ENCODE peak calls at places on chromosomes 12 and 14, in seven cellular contexts. One of them, this sample, is unnamed.

GRCh38 chr14:30519961-30520360 is 39.0 kb upstream of the G2E3 start:
- DNase-seq in B cell: no peak
- DNase-seq in choroid plexus epithelial cell: no peak
- DNase-seq in astrocyte: no peak
- DNase-seq in fibroblast of lung: no peak
- DNase-seq in GM12864: no peak
- DNase-seq in GM12865: no peak
- DNase-seq in this sample: no peak

GRCh38 chr12:79521576-79521975 is 169.2 kb downstream of the PAWR start:
- DNase-seq in astrocyte: peak
- DNase-seq in B cell: no peak
- DNase-seq in GM12864: no peak
- DNase-seq in GM12865: no peak
- DNase-seq in fibroblast of lung: no peak
- DNase-seq in choroid plexus epithelial cell: no peak
- DNase-seq in this sample: no peak

GRCh38 chr12:92928431-92928961 is 599 bp downstream of the EEA1 start:
- DNase-seq in choroid plexus epithelial cell: peak
- DNase-seq in astrocyte: no peak
- DNase-seq in B cell: peak
- DNase-seq in GM12865: peak
- DNase-seq in GM12864: no peak
- DNase-seq in fibroblast of lung: peak
- DNase-seq in this sample: peak

GRCh38 chr12:90515199-90516175 is 439.5 kb downstream of the CCER1 start:
- DNase-seq in B cell: no peak
- DNase-seq in choroid plexus epithelial cell: peak
- DNase-seq in GM12865: peak
- DNase-seq in GM12864: peak
- DNase-seq in fibroblast of lung: peak
- DNase-seq in astrocyte: peak
- DNase-seq in this sample: no peak

GRCh38 chr12:76042147-76042546 is 10.6 kb upstream of the PHLDA1 start:
- DNase-seq in fibroblast of lung: peak
- DNase-seq in B cell: no peak
- DNase-seq in GM12864: no peak
- DNase-seq in GM12865: no peak
- DNase-seq in astrocyte: no peak
- DNase-seq in choroid plexus epithelial cell: peak
- DNase-seq in this sample: no peak

GRCh38 chr12:109653896-109654295 is 59.7 kb upstream of the FAM222A start:
- DNase-seq in fibroblast of lung: no peak
- DNase-seq in GM12865: no peak
- DNase-seq in choroid plexus epithelial cell: no peak
- DNase-seq in GM12864: no peak
- DNase-seq in astrocyte: no peak
- DNase-seq in B cell: no peak
- DNase-seq in this sample: no peak

GRCh38 chr12:110304061-110304551 is 23.1 kb downstream of the ATP2A2 start:
- DNase-seq in choroid plexus epithelial cell: peak
- DNase-seq in fibroblast of lung: peak
- DNase-seq in astrocyte: peak
- DNase-seq in B cell: no peak
- DNase-seq in GM12864: no peak
- DNase-seq in GM12865: no peak
- DNase-seq in this sample: no peak

GRCh38 chr12:113088971-113089756 is 32.6 kb downstream of the DTX1 start:
- DNase-seq in B cell: no peak
- DNase-seq in astrocyte: no peak
- DNase-seq in choroid plexus epithelial cell: no peak
- DNase-seq in fibroblast of lung: no peak
- DNase-seq in GM12865: peak
- DNase-seq in GM12864: no peak
- DNase-seq in this sample: no peak

GRCh38 chr12:131007031-131007793 is 53.5 kb downstream of the ADGRD1 start:
- DNase-seq in B cell: no peak
- DNase-seq in GM12865: no peak
- DNase-seq in choroid plexus epithelial cell: no peak
- DNase-seq in GM12864: no peak
- DNase-seq in fibroblast of lung: no peak
- DNase-seq in astrocyte: no peak
- DNase-seq in this sample: no peak

GRCh38 chr14:65251213-65251612 is 148.9 kb upstream of the MAX start:
- DNase-seq in GM12864: no peak
- DNase-seq in astrocyte: peak
- DNase-seq in GM12865: no peak
- DNase-seq in B cell: no peak
- DNase-seq in fibroblast of lung: peak
- DNase-seq in choroid plexus epithelial cell: peak
- DNase-seq in this sample: no peak

GRCh38 chr12:45561488-45561887 is 168.0 kb upstream of the ARID2 start:
- DNase-seq in GM12864: no peak
- DNase-seq in B cell: no peak
- DNase-seq in fibroblast of lung: no peak
- DNase-seq in choroid plexus epithelial cell: no peak
- DNase-seq in astrocyte: no peak
- DNase-seq in GM12865: no peak
- DNase-seq in this sample: no peak

GRCh38 chr12:57479376-57480115 is at the start of gene ARHGAP9:
- DNase-seq in GM12864: no peak
- DNase-seq in GM12865: peak
- DNase-seq in astrocyte: no peak
- DNase-seq in choroid plexus epithelial cell: peak
- DNase-seq in fibroblast of lung: no peak
- DNase-seq in B cell: peak
- DNase-seq in this sample: no peak

GRCh38 chr12:13962699-13963098 is 18.7 kb downstream of the GRIN2B start:
- DNase-seq in GM12864: no peak
- DNase-seq in B cell: no peak
- DNase-seq in fibroblast of lung: no peak
- DNase-seq in astrocyte: no peak
- DNase-seq in GM12865: peak
- DNase-seq in choroid plexus epithelial cell: no peak
- DNase-seq in this sample: no peak

GRCh38 chr14:69464829-69465228 is 19.7 kb upstream of the PLEKHD1 start:
- DNase-seq in GM12864: no peak
- DNase-seq in B cell: no peak
- DNase-seq in fibroblast of lung: peak
- DNase-seq in astrocyte: peak
- DNase-seq in GM12865: no peak
- DNase-seq in choroid plexus epithelial cell: peak
- DNase-seq in this sample: no peak

GRCh38 chr12:65891219-65891618 is 66.9 kb downstream of the HMGA2 start:
- DNase-seq in astrocyte: peak
- DNase-seq in GM12865: no peak
- DNase-seq in choroid plexus epithelial cell: no peak
- DNase-seq in fibroblast of lung: peak
- DNase-seq in GM12864: no peak
- DNase-seq in B cell: no peak
- DNase-seq in this sample: no peak

GRCh38 chr12:76719171-76719631 is 44.7 kb upstream of the ZDHHC17 start:
- DNase-seq in choroid plexus epithelial cell: peak
- DNase-seq in astrocyte: peak
- DNase-seq in GM12865: no peak
- DNase-seq in B cell: no peak
- DNase-seq in fibroblast of lung: peak
- DNase-seq in GM12864: no peak
- DNase-seq in this sample: no peak

GRCh38 chr14:73188501-73188903 is 48.8 kb upstream of the PAPLN start:
- DNase-seq in B cell: no peak
- DNase-seq in GM12865: no peak
- DNase-seq in GM12864: no peak
- DNase-seq in choroid plexus epithelial cell: peak
- DNase-seq in fibroblast of lung: peak
- DNase-seq in astrocyte: peak
- DNase-seq in this sample: no peak

DNA sequence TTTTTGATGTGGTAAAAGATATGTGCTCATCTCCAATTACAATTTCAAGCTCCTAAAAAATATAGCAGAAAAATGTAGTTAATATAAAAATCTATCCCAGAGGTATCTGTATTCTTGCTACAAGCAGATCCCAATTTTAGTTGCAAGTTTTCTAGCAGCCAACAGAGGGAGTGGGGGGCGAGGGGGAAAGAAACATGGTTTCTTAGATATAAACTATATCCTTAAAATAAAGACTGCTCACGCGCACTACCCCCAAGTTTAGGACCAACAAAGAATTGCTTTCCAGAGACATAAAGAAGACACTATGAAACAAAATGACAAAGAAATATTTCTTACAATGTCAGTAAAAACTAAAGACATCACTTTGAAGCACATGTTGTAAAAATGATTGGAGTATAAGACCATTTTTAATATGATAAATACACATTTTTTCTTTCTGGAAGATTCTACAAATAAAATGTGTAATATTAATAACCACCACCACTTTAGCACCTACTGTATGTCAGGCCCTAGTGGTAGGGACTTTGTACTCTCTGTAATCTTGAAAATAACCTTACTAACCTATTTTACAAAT is 5.4 kb downstream of the MAGOHB start:
- DNase-seq in fibroblast of lung: peak
- DNase-seq in choroid plexus epithelial cell: peak
- DNase-seq in B cell: peak
- DNase-seq in GM12864: no peak
- DNase-seq in GM12865: no peak
- DNase-seq in astrocyte: no peak
- DNase-seq in this sample: no peak
- TF ChIP-seq CTCF in fibroblast of lung: peak
- TF ChIP-seq CTCF in choroid plexus epithelial cell: peak
- TF ChIP-seq CTCF in B cell: peak
- TF ChIP-seq CTCF in GM12864: no peak
- TF ChIP-seq CTCF in GM12865: no peak
- TF ChIP-seq CTCF in astrocyte: peak
- TF ChIP-seq CTCF in this sample: peak

DNA sequence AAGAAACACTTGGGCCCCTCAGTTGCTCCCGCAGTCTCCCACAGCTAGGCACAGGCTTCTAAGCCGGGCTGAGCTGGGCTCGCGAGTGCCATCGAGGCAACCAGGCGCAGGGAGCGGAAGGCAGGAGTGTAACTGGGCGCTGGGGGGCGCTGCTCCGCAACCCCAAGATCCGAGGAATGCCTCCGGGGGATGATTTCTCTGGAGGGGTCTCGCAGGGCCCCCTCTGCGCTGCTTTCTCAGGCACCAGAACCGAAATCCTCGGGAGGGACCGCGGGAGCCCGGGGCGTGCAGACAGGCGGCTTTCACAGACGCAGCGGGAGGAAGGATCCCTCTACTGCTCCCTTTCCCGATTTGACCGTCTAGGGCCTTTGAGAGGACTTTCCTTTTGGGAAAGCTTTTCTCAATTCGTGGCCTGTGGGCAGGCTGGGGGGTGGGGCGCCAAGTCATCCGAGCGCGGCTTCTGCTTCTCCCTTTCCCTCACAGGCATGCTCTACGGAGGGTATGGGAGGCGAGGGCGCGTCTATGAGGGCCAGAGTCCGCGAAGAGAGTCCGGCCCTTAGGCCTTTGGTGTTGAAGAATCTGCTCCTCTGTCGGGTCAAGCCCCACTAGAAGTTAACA is 4.3 kb upstream of the NKX2-1 start:
- DNase-seq in GM12865: no peak
- DNase-seq in B cell: no peak
- DNase-seq in fibroblast of lung: no peak
- DNase-seq in GM12864: no peak
- DNase-seq in choroid plexus epithelial cell: no peak
- DNase-seq in astrocyte: no peak
- DNase-seq in this sample: peak
- TF ChIP-seq CTCF in GM12865: no peak
- TF ChIP-seq CTCF in B cell: no peak
- TF ChIP-seq CTCF in fibroblast of lung: no peak
- TF ChIP-seq CTCF in GM12864: no peak
- TF ChIP-seq CTCF in choroid plexus epithelial cell: no peak
- TF ChIP-seq CTCF in astrocyte: no peak
- TF ChIP-seq CTCF in this sample: no peak

DNA sequence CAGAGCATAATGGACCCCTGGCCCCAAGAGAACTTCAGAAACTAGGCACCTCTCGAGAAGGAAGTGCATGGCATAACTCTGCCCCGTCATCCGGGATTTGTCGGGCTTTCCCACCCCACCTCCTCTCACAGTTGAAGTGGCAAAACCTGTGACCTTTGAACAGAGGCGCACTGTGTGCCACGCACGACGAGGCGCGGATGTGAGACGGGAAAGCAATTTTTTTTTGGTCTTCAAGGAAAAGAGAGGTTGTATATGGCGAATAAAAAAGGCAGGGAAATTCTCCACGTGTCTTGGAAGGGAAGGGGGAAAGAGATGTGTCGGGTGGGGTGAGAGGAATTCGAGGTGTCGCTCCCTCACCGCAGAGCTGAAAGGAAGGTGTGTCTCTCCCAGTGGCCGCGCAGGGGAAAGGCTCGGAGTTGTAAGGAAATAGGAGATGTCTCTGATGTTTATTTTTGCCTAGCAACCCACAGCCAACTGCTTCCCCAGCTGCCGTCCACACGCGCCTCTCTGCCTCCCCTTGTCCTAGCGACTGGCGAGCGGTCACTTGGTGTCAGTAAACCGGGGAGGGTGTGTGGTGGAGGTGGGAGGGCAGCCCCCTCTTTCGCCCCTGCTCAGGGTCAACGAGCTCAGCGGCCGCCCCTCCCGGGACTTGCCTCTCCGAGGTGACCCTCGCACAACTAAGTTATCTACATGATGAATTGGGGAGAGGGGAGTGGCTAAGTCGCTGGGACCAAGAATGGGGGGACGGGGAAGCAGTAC is 819 bp upstream of the DYRK2 start:
- DNase-seq in B cell: peak
- DNase-seq in fibroblast of lung: peak
- DNase-seq in GM12864: no peak
- DNase-seq in GM12865: peak
- DNase-seq in astrocyte: peak
- DNase-seq in choroid plexus epithelial cell: peak
- DNase-seq in this sample: peak
- TF ChIP-seq CTCF in B cell: no peak
- TF ChIP-seq CTCF in fibroblast of lung: peak
- TF ChIP-seq CTCF in GM12864: peak
- TF ChIP-seq CTCF in GM12865: no peak
- TF ChIP-seq CTCF in astrocyte: peak
- TF ChIP-seq CTCF in choroid plexus epithelial cell: peak
- TF ChIP-seq CTCF in this sample: peak

DNA sequence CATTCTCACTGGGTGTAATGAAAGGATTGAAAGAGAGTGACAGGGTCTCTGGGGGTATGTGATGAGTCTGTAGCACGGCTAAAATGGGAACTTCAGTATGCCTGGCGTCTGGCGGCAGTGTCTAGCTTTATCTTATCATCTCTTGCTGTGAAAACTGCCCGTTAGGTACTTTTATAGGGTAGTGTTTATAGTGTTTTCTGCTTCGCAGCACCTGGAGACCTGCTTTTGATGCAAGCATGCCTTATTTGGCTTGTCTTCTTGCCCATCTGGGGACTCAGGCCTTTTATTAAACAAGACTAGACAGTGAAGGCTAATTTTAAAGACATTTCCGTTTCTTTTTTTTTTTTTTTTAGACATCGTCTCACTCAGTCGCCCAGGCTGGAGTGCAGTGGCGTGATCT is 36.3 kb upstream of the ALDH2 start:
- DNase-seq in GM12864: no peak
- DNase-seq in astrocyte: no peak
- DNase-seq in B cell: no peak
- DNase-seq in fibroblast of lung: no peak
- DNase-seq in choroid plexus epithelial cell: no peak
- DNase-seq in GM12865: no peak
- DNase-seq in this sample: no peak
- TF ChIP-seq CTCF in GM12864: no peak
- TF ChIP-seq CTCF in astrocyte: no peak
- TF ChIP-seq CTCF in B cell: no peak
- TF ChIP-seq CTCF in fibroblast of lung: no peak
- TF ChIP-seq CTCF in choroid plexus epithelial cell: no peak
- TF ChIP-seq CTCF in GM12865: no peak
- TF ChIP-seq CTCF in this sample: no peak